ENCODE peak calls at places on chromosomes 16 and 17, in seven cellular contexts. One of them, this sample, is unnamed.

GRCh38 chr17:56486732-56487131 is 106.8 kb upstream of the NOG start:
- DNase-seq in mucosa of descending colon: no peak
- DNase-seq in IMR-90: no peak
- DNase-seq in neural progenitor cell: no peak
- DNase-seq in mammary epithelial cell: no peak
- DNase-seq in left ventricle myocardium inferior: no peak
- DNase-seq in heart right ventricle: no peak
- DNase-seq in this sample: no peak

GRCh38 chr17:28744104-28744801 is 442 bp downstream of the TRAF4 start:
- DNase-seq in neural progenitor cell: peak
- DNase-seq in left ventricle myocardium inferior: peak
- DNase-seq in IMR-90: peak
- DNase-seq in mucosa of descending colon: peak
- DNase-seq in mammary epithelial cell: peak
- DNase-seq in heart right ventricle: no peak
- DNase-seq in this sample: peak

GRCh38 chr16:27901956-27902355 is 161.6 kb downstream of the GSG1L start:
- DNase-seq in heart right ventricle: no peak
- DNase-seq in mammary epithelial cell: no peak
- DNase-seq in mucosa of descending colon: no peak
- DNase-seq in left ventricle myocardium inferior: no peak
- DNase-seq in IMR-90: no peak
- DNase-seq in neural progenitor cell: no peak
- DNase-seq in this sample: no peak

GRCh38 chr16:14354561-14355351 is 275.3 kb downstream of the PARN start:
- DNase-seq in mammary epithelial cell: peak
- DNase-seq in mucosa of descending colon: no peak
- DNase-seq in left ventricle myocardium inferior: no peak
- DNase-seq in neural progenitor cell: no peak
- DNase-seq in IMR-90: peak
- DNase-seq in heart right ventricle: no peak
- DNase-seq in this sample: no peak

GRCh38 chr17:43791589-43791988 is 11.4 kb downstream of the CFAP97D1 start:
- DNase-seq in left ventricle myocardium inferior: no peak
- DNase-seq in IMR-90: peak
- DNase-seq in neural progenitor cell: peak
- DNase-seq in mammary epithelial cell: peak
- DNase-seq in mucosa of descending colon: no peak
- DNase-seq in heart right ventricle: no peak
- DNase-seq in this sample: peak

GRCh38 chr17:43094129-43094834 is 30.9 kb downstream of the BRCA1 start:
- DNase-seq in IMR-90: peak
- DNase-seq in mucosa of descending colon: no peak
- DNase-seq in heart right ventricle: no peak
- DNase-seq in mammary epithelial cell: no peak
- DNase-seq in neural progenitor cell: no peak
- DNase-seq in left ventricle myocardium inferior: no peak
- DNase-seq in this sample: peak

GRCh38 chr17:50062323-50063243 is 6.7 kb downstream of the ITGA3 start:
- DNase-seq in heart right ventricle: peak
- DNase-seq in mucosa of descending colon: peak
- DNase-seq in IMR-90: peak
- DNase-seq in neural progenitor cell: no peak
- DNase-seq in mammary epithelial cell: peak
- DNase-seq in left ventricle myocardium inferior: peak
- DNase-seq in this sample: peak

GRCh38 chr17:1834378-1835149 is 4.8 kb downstream of the RPA1 start:
- DNase-seq in heart right ventricle: no peak
- DNase-seq in mammary epithelial cell: no peak
- DNase-seq in IMR-90: no peak
- DNase-seq in neural progenitor cell: no peak
- DNase-seq in left ventricle myocardium inferior: no peak
- DNase-seq in mucosa of descending colon: no peak
- DNase-seq in this sample: no peak

GRCh38 chr17:52724578-52724977 is 566.1 kb upstream of the CA10 start:
- DNase-seq in neural progenitor cell: no peak
- DNase-seq in heart right ventricle: no peak
- DNase-seq in IMR-90: no peak
- DNase-seq in left ventricle myocardium inferior: no peak
- DNase-seq in mucosa of descending colon: no peak
- DNase-seq in mammary epithelial cell: no peak
- DNase-seq in this sample: no peak

GRCh38 chr16:15652293-15653001 is 2.4 kb downstream of the NDE1 start:
- DNase-seq in heart right ventricle: no peak
- DNase-seq in mucosa of descending colon: no peak
- DNase-seq in IMR-90: no peak
- DNase-seq in mammary epithelial cell: no peak
- DNase-seq in neural progenitor cell: no peak
- DNase-seq in left ventricle myocardium inferior: no peak
- DNase-seq in this sample: no peak

GRCh38 chr16:17404903-17405691 is 65.7 kb downstream of the XYLT1 start:
- DNase-seq in IMR-90: peak
- DNase-seq in neural progenitor cell: no peak
- DNase-seq in mammary epithelial cell: peak
- DNase-seq in left ventricle myocardium inferior: peak
- DNase-seq in mucosa of descending colon: peak
- DNase-seq in heart right ventricle: peak
- DNase-seq in this sample: peak

GRCh38 chr16:89722392-89723278 is 1.3 kb downstream of the ZNF276 start:
- DNase-seq in heart right ventricle: peak
- DNase-seq in IMR-90: peak
- DNase-seq in neural progenitor cell: peak
- DNase-seq in left ventricle myocardium inferior: peak
- DNase-seq in mammary epithelial cell: peak
- DNase-seq in mucosa of descending colon: peak
- DNase-seq in this sample: peak

GRCh38 chr16:88076211-88076931 is 125.1 kb downstream of the BANP start:
- DNase-seq in IMR-90: no peak
- DNase-seq in mammary epithelial cell: no peak
- DNase-seq in heart right ventricle: no peak
- DNase-seq in left ventricle myocardium inferior: no peak
- DNase-seq in neural progenitor cell: peak
- DNase-seq in mucosa of descending colon: peak
- DNase-seq in this sample: no peak

GRCh38 chr17:34776454-34776853 is 184.8 kb downstream of the CCT6B start:
- DNase-seq in IMR-90: no peak
- DNase-seq in left ventricle myocardium inferior: no peak
- DNase-seq in neural progenitor cell: no peak
- DNase-seq in mammary epithelial cell: no peak
- DNase-seq in mucosa of descending colon: no peak
- DNase-seq in heart right ventricle: no peak
- DNase-seq in this sample: no peak

GRCh38 chr17:40538936-40539705 is 26.2 kb downstream of the CCR7 start:
- DNase-seq in mammary epithelial cell: no peak
- DNase-seq in neural progenitor cell: no peak
- DNase-seq in IMR-90: no peak
- DNase-seq in heart right ventricle: no peak
- DNase-seq in mucosa of descending colon: peak
- DNase-seq in left ventricle myocardium inferior: no peak
- DNase-seq in this sample: no peak

GRCh38 chr17:62869885-62870580 is 61.9 kb upstream of the MARCHF10 start:
- DNase-seq in mucosa of descending colon: no peak
- DNase-seq in IMR-90: peak
- DNase-seq in left ventricle myocardium inferior: no peak
- DNase-seq in mammary epithelial cell: peak
- DNase-seq in heart right ventricle: no peak
- DNase-seq in neural progenitor cell: peak
- DNase-seq in this sample: peak

GRCh38 chr16:2056681-2057407 is 9.1 kb downstream of the TSC2 start:
- DNase-seq in IMR-90: no peak
- DNase-seq in left ventricle myocardium inferior: no peak
- DNase-seq in heart right ventricle: no peak
- DNase-seq in mammary epithelial cell: no peak
- DNase-seq in neural progenitor cell: peak
- DNase-seq in mucosa of descending colon: no peak
- DNase-seq in this sample: no peak

GRCh38 chr17:73643012-73643845 is 1.0 kb downstream of the SDK2 start:
- DNase-seq in left ventricle myocardium inferior: peak
- DNase-seq in mammary epithelial cell: peak
- DNase-seq in neural progenitor cell: peak
- DNase-seq in mucosa of descending colon: no peak
- DNase-seq in heart right ventricle: no peak
- DNase-seq in IMR-90: no peak
- DNase-seq in this sample: no peak

GRCh38 chr17:70181866-70182265 is 12.5 kb downstream of the KCNJ2 start:
- DNase-seq in IMR-90: peak
- DNase-seq in neural progenitor cell: no peak
- DNase-seq in mammary epithelial cell: peak
- DNase-seq in mucosa of descending colon: no peak
- DNase-seq in heart right ventricle: no peak
- DNase-seq in left ventricle myocardium inferior: no peak
- DNase-seq in this sample: no peak

GRCh38 chr16:17552351-17552750 is 81.6 kb upstream of the XYLT1 start:
- DNase-seq in mucosa of descending colon: no peak
- DNase-seq in neural progenitor cell: no peak
- DNase-seq in mammary epithelial cell: peak
- DNase-seq in left ventricle myocardium inferior: no peak
- DNase-seq in heart right ventricle: no peak
- DNase-seq in IMR-90: no peak
- DNase-seq in this sample: no peak

GRCh38 chr16:10511829-10512228 is 68.6 kb downstream of the EMP2 start:
- DNase-seq in left ventricle myocardium inferior: no peak
- DNase-seq in mucosa of descending colon: no peak
- DNase-seq in heart right ventricle: no peak
- DNase-seq in IMR-90: no peak
- DNase-seq in mammary epithelial cell: peak
- DNase-seq in neural progenitor cell: no peak
- DNase-seq in this sample: no peak

GRCh38 chr17:27216836-27217235 is 77.1 kb upstream of the WSB1 start:
- DNase-seq in neural progenitor cell: no peak
- DNase-seq in IMR-90: no peak
- DNase-seq in left ventricle myocardium inferior: no peak
- DNase-seq in heart right ventricle: no peak
- DNase-seq in mammary epithelial cell: no peak
- DNase-seq in mucosa of descending colon: no peak
- DNase-seq in this sample: no peak

GRCh38 chr16:80350066-80350465 is 190.7 kb upstream of the DYNLRB2 start:
- DNase-seq in mammary epithelial cell: no peak
- DNase-seq in neural progenitor cell: no peak
- DNase-seq in IMR-90: no peak
- DNase-seq in left ventricle myocardium inferior: no peak
- DNase-seq in heart right ventricle: no peak
- DNase-seq in mucosa of descending colon: no peak
- DNase-seq in this sample: no peak

GRCh38 chr16:67672739-67673662 is 6.4 kb downstream of the C16orf86 start:
- DNase-seq in IMR-90: peak
- DNase-seq in neural progenitor cell: peak
- DNase-seq in heart right ventricle: peak
- DNase-seq in mucosa of descending colon: no peak
- DNase-seq in left ventricle myocardium inferior: peak
- DNase-seq in mammary epithelial cell: peak
- DNase-seq in this sample: peak

GRCh38 chr16:16073884-16074781 is 124.7 kb downstream of the ABCC1 start:
- DNase-seq in neural progenitor cell: peak
- DNase-seq in heart right ventricle: no peak
- DNase-seq in IMR-90: peak
- DNase-seq in left ventricle myocardium inferior: no peak
- DNase-seq in mammary epithelial cell: no peak
- DNase-seq in mucosa of descending colon: no peak
- DNase-seq in this sample: peak

GRCh38 chr17:75288784-75289121 is 480 bp downstream of the SLC25A19 start:
- DNase-seq in mucosa of descending colon: no peak
- DNase-seq in IMR-90: no peak
- DNase-seq in left ventricle myocardium inferior: no peak
- DNase-seq in mammary epithelial cell: no peak
- DNase-seq in heart right ventricle: no peak
- DNase-seq in neural progenitor cell: peak
- DNase-seq in this sample: no peak

GRCh38 chr17:19260958-19261357 is 23.8 kb downstream of the EPN2 start:
- DNase-seq in left ventricle myocardium inferior: no peak
- DNase-seq in neural progenitor cell: peak
- DNase-seq in heart right ventricle: no peak
- DNase-seq in mucosa of descending colon: no peak
- DNase-seq in mammary epithelial cell: peak
- DNase-seq in IMR-90: no peak
- DNase-seq in this sample: no peak
- TF ChIP-seq CTCF in left ventricle myocardium inferior: peak
- TF ChIP-seq CTCF in neural progenitor cell: no peak
- TF ChIP-seq CTCF in heart right ventricle: no peak
- TF ChIP-seq CTCF in mucosa of descending colon: no peak
- TF ChIP-seq CTCF in mammary epithelial cell: peak
- TF ChIP-seq CTCF in IMR-90: no peak
- TF ChIP-seq CTCF in this sample: peak

GRCh38 chr17:7560172-7561027 is 1.3 kb upstream of the SENP3 start:
- DNase-seq in IMR-90: peak
- DNase-seq in heart right ventricle: peak
- DNase-seq in neural progenitor cell: peak
- DNase-seq in left ventricle myocardium inferior: peak
- DNase-seq in mammary epithelial cell: peak
- DNase-seq in mucosa of descending colon: peak
- DNase-seq in this sample: peak
- TF ChIP-seq CTCF in IMR-90: peak
- TF ChIP-seq CTCF in heart right ventricle: peak
- TF ChIP-seq CTCF in neural progenitor cell: peak
- TF ChIP-seq CTCF in left ventricle myocardium inferior: peak
- TF ChIP-seq CTCF in mammary epithelial cell: peak
- TF ChIP-seq CTCF in mucosa of descending colon: peak
- TF ChIP-seq CTCF in this sample: peak

GRCh38 chr16:8885674-8886592 is 3.8 kb downstream of the LITAFD start:
- DNase-seq in IMR-90: peak
- DNase-seq in left ventricle myocardium inferior: no peak
- DNase-seq in neural progenitor cell: peak
- DNase-seq in mammary epithelial cell: peak
- DNase-seq in mucosa of descending colon: peak
- DNase-seq in heart right ventricle: no peak
- DNase-seq in this sample: peak
- TF ChIP-seq CTCF in IMR-90: peak
- TF ChIP-seq CTCF in left ventricle myocardium inferior: no peak
- TF ChIP-seq CTCF in neural progenitor cell: peak
- TF ChIP-seq CTCF in mammary epithelial cell: no peak
- TF ChIP-seq CTCF in mucosa of descending colon: no peak
- TF ChIP-seq CTCF in heart right ventricle: no peak
- TF ChIP-seq CTCF in this sample: peak

GRCh38 chr17:72033311-72033710 is 87.5 kb upstream of the SOX9 start:
- DNase-seq in mammary epithelial cell: no peak
- DNase-seq in mucosa of descending colon: no peak
- DNase-seq in IMR-90: no peak
- DNase-seq in neural progenitor cell: no peak
- DNase-seq in heart right ventricle: no peak
- DNase-seq in left ventricle myocardium inferior: no peak
- DNase-seq in this sample: no peak

GRCh38 chr17:72031219-72031906 is 89.5 kb upstream of the SOX9 start:
- DNase-seq in heart right ventricle: no peak
- DNase-seq in IMR-90: no peak
- DNase-seq in neural progenitor cell: no peak
- DNase-seq in mammary epithelial cell: no peak
- DNase-seq in left ventricle myocardium inferior: no peak
- DNase-seq in mucosa of descending colon: no peak
- DNase-seq in this sample: no peak

GRCh38 chr17:72025113-72025512 is 95.7 kb upstream of the SOX9 start:
- DNase-seq in mammary epithelial cell: no peak
- DNase-seq in heart right ventricle: no peak
- DNase-seq in left ventricle myocardium inferior: no peak
- DNase-seq in IMR-90: no peak
- DNase-seq in mucosa of descending colon: no peak
- DNase-seq in neural progenitor cell: no peak
- DNase-seq in this sample: no peak

GRCh38 chr17:72034000-72034399 is 86.8 kb upstream of the SOX9 start:
- DNase-seq in neural progenitor cell: no peak
- DNase-seq in left ventricle myocardium inferior: no peak
- DNase-seq in mammary epithelial cell: no peak
- DNase-seq in mucosa of descending colon: no peak
- DNase-seq in IMR-90: no peak
- DNase-seq in heart right ventricle: no peak
- DNase-seq in this sample: no peak

GRCh38 chr17:72030067-72030899 is 90.5 kb upstream of the SOX9 start:
- DNase-seq in mammary epithelial cell: peak
- DNase-seq in heart right ventricle: peak
- DNase-seq in IMR-90: peak
- DNase-seq in neural progenitor cell: peak
- DNase-seq in left ventricle myocardium inferior: peak
- DNase-seq in mucosa of descending colon: no peak
- DNase-seq in this sample: peak
- TF ChIP-seq CTCF in mammary epithelial cell: peak
- TF ChIP-seq CTCF in heart right ventricle: no peak
- TF ChIP-seq CTCF in IMR-90: peak
- TF ChIP-seq CTCF in neural progenitor cell: peak
- TF ChIP-seq CTCF in left ventricle myocardium inferior: peak
- TF ChIP-seq CTCF in mucosa of descending colon: peak
- TF ChIP-seq CTCF in this sample: peak

This sample was measured in astrocyte of the spinal cord.